ENCODE peak calls at places on chromosomes 1 and 21, in four cellular contexts. F is activated B cell treated with CpG ODN at 0.5 μM for 24 hours, N is fibroblast of lung, G is cardiac muscle cell. X is an unnamed sample.

GRCh38 chr1:228059536-228060457 is 22.7 kb upstream of the ARF1 start:
- DNase-seq in F (peak; percentile 33), N (peak; percentile 15), G (peak; percentile 46), X (peak; percentile 69)

GRCh38 chr1:58575831-58576726 is 973 bp downstream of the TACSTD2 start:
- DNase-seq in F (no peak), N (no peak), G (no peak), X (no peak)

GRCh38 chr21:32828908-32829307 is 57.4 kb upstream of the PAXBP1 start:
- DNase-seq in F (no peak), N (no peak), G (no peak), X (no peak)

GRCh38 chr1:1270813-1271212 is 2.8 kb downstream of the UBE2J2 start:
- DNase-seq in F (no peak), N (peak; percentile 60), G (no peak), X (no peak)

GRCh38 chr1:200062143-200062542 is 34.6 kb downstream of the NR5A2 start:
- DNase-seq in F (no peak), N (no peak), G (no peak), X (no peak)

GRCh38 chr21:14613496-14613895 is 67.4 kb upstream of the SAMSN1 start:
- DNase-seq in F (no peak), N (no peak), G (no peak), X (no peak)

GRCh38 chr1:230303822-230304221 is 122.3 kb downstream of the PGBD5 start:
- DNase-seq in F (no peak), N (peak; percentile 40), G (no peak), X (no peak)

GRCh38 chr1:201371841-201372240 is 5.6 kb downstream of the TNNT2 start:
- DNase-seq in F (no peak), N (no peak), G (no peak), X (no peak)

GRCh38 chr1:53271446-53272090 is 33.2 kb upstream of the MAGOH start:
- DNase-seq in F (no peak), N (no peak), G (no peak), X (no peak)

GRCh38 chr1:22689505-22689904 is 21.1 kb upstream of the EPHB2 start:
- DNase-seq in F (no peak), N (peak; percentile 44), G (no peak), X (no peak)

GRCh38 chr1:2416403-2416802 is 4.0 kb upstream of the PEX10 start:
- DNase-seq in F (no peak), N (no peak), G (no peak), X (peak; percentile 33)

GRCh38 chr1:7315946-7316345 is 455.1 kb upstream of the VAMP3 start:
- DNase-seq in F (no peak), N (no peak), G (no peak), X (no peak)

GRCh38 chr1:53316742-53317650 is 10.9 kb downstream of the LRP8 start:
- DNase-seq in F (no peak), N (no peak), G (no peak), X (no peak)

GRCh38 chr1:98698625-98699024 is 37.1 kb downstream of the SNX7 start:
- DNase-seq in F (no peak), N (no peak), G (no peak), X (no peak)

GRCh38 chr1:206909167-206909882 is 12.1 kb downstream of the IL24 start:
- DNase-seq in F (no peak), N (no peak), G (peak; percentile 55), X (peak; percentile 78)

GRCh38 chr1:3058263-3059030 is 10.6 kb upstream of the PRDM16 start:
- DNase-seq in F (no peak), N (no peak), G (no peak), X (no peak)

GRCh38 chr1:55426619-55427018 is 211.5 kb upstream of the USP24 start:
- DNase-seq in F (no peak), N (peak; percentile 54), G (no peak), X (no peak)

GRCh38 chr1:94971491-94971924 is 44.6 kb upstream of the CNN3 start:
- DNase-seq in F (no peak), N (peak; percentile 87), G (no peak), X (no peak)

GRCh38 chr21:46619846-46620245 is 15.0 kb upstream of the S100B start:
- DNase-seq in F (no peak), N (no peak), G (no peak), X (no peak)

GRCh38 chr1:62281922-62282555 is 37.2 kb downstream of the KANK4 start:
- DNase-seq in F (no peak), N (no peak), G (no peak), X (no peak)

GRCh38 chr1:8388732-8389562 is 71.0 kb downstream of the SLC45A1 start:
- DNase-seq in F (no peak), N (no peak), G (no peak), X (no peak)

GRCh38 chr1:115275216-115275615 is 62.8 kb downstream of the NGF start:
- DNase-seq in F (no peak), N (peak; percentile 59), G (peak; percentile 25), X (no peak)

GRCh38 chr1:82141393-82141792 is 340.7 kb downstream of the ADGRL2 start:
- DNase-seq in F (no peak), N (no peak), G (no peak), X (no peak)

GRCh38 chr1:36440044-36440443 is 10.2 kb downstream of the OSCP1 start:
- DNase-seq in F (no peak), N (no peak), G (no peak), X (no peak)

GRCh38 chr1:205917466-205918248 is 25.6 kb downstream of the SLC26A9 start:
- DNase-seq in F (no peak), N (no peak), G (no peak), X (no peak)

GRCh38 chr21:20443558-20444155 is 554.6 kb upstream of the NCAM2 start:
- DNase-seq in F (no peak), N (no peak), G (peak; percentile 58), X (no peak)
- TF ChIP-seq CTCF in F (no peak), N (no peak), G (no peak), X (no peak)

GRCh38 chr1:80962559-80962958 is 838.2 kb upstream of the ADGRL2 start:
- DNase-seq in F (no peak), N (no peak), G (no peak), X (no peak)
- TF ChIP-seq CTCF in F (no peak), N (no peak), G (no peak), X (no peak)

GRCh38 chr1:165688046-165688445 is 10.3 kb downstream of the ALDH9A1 start:
- DNase-seq in F (no peak), N (no peak), G (no peak), X (no peak)

GRCh38 chr1:165683848-165684485 is 14.4 kb downstream of the ALDH9A1 start:
- DNase-seq in F (no peak), N (peak; percentile 53), G (no peak), X (no peak)

GRCh38 chr1:165686971-165687433 is 11.4 kb downstream of the ALDH9A1 start:
- DNase-seq in F (no peak), N (no peak), G (no peak), X (no peak)

DNA sequence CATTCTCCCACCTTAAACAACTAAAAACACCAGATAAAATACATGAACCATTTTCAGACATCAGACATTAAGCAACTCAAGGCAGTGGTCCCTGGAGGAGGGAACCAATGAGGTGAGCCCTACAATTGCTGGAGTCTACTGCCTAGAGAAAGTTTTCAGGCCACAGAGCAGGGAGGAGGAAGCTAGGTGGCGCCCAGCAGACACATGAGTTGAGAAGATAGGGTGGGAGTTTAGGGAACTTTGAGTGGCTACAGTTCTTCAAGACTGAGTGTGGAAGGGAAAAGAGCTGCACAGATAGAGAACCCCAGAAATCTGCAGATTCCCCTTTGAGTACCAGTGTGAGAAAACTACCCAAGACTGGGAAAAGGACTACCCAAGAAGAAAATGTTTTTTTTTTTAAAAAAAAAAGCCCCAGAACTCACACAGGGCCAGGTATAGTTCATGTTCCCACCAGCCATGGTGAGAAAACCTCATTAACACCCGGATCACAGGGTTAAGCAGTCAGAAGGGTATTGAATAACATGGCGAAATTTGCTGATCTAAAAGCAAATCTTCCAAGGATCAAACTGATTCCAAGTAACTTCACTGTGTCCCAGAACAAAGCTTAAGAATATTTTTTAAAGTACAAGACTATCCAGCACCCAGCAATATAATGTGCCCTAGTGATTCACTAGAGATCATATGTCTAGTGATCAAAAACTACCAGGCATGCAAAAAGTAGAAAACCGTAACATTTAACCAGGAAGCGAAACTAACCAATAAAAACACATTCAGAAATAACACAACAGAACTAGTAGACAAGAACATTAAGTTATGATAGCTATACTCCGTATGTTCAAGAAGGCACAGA is 12.0 kb downstream of the ALDH9A1 start:
- DNase-seq in F (no peak), N (no peak), G (no peak), X (no peak)
- TF ChIP-seq CTCF in F (no peak), N (no peak), G (peak; percentile 16), X (no peak)

GRCh38 chr1:93080424-93080823 is 1.3 kb downstream of the MTF2 start:
- DNase-seq in F (no peak), N (peak; percentile 84), G (peak; percentile 48), X (no peak)
- TF ChIP-seq CTCF in F (no peak), N (peak; percentile 26), G (peak; percentile 61), X (peak; percentile 75)

X was measured in CD8-positive, alpha-beta T cell.